ENCODE peak calls at places on chromosomes 6 and 20, in ten cellular contexts. J, T, H, W, X, U, M, V, I and N are unnamed samples.

GRCh38 chr6:25175216-25175615 is 104.0 kb upstream of the CARMIL1 start:
- DNase-seq in H (no peak), T (no peak), W (peak; percentile 76), I (peak; percentile 36), M (no peak), J (no peak), V (no peak), U (no peak), X (no peak), N (peak; percentile 66)

GRCh38 chr6:136129365-136129764 is 120.7 kb downstream of the MTFR2 start:
- DNase-seq in I (no peak), H (no peak), T (no peak), J (no peak), V (no peak), U (no peak), X (no peak), W (peak; percentile 40), M (no peak), N (no peak)

GRCh38 chr6:11323666-11324452 is 91.4 kb upstream of the NEDD9 start:
- DNase-seq in I (no peak), X (no peak), T (no peak), H (peak; percentile 5), J (no peak), U (no peak), W (no peak), M (peak; percentile 63), V (no peak), N (no peak)

GRCh38 chr20:45433316-45433715 is 17.4 kb downstream of the PIGT start:
- DNase-seq in V (no peak), H (no peak), U (no peak), W (peak; percentile 68), J (peak; percentile 56), T (no peak), M (peak; percentile 64), X (no peak), I (no peak), N (no peak)

GRCh38 chr20:23541330-23541729 is 27.0 kb downstream of the CST9L start:
- DNase-seq in W (no peak), M (no peak), V (no peak), H (no peak), X (no peak), U (no peak), J (no peak), T (no peak), I (no peak), N (no peak)

GRCh38 chr6:32982084-32982701 is 13.8 kb downstream of the BRD2 start:
- DNase-seq in I (peak; percentile 75), M (no peak), U (peak; percentile 50), X (no peak), J (peak; percentile 41), V (no peak), H (no peak), W (no peak), T (no peak), N (no peak)

GRCh38 chr6:134602123-134602522 is 284.2 kb upstream of the SGK1 start:
- DNase-seq in H (no peak), J (no peak), X (no peak), V (no peak), I (no peak), U (no peak), M (no peak), W (no peak), T (no peak), N (no peak)

GRCh38 chr6:42123379-42124103 is 18.9 kb downstream of the C6orf132 start:
- DNase-seq in U (no peak), J (no peak), X (no peak), I (no peak), M (no peak), V (no peak), T (no peak), W (no peak), H (no peak), N (no peak)

GRCh38 chr6:126824226-126824625 is 294.2 kb upstream of the RSPO3 start:
- DNase-seq in W (no peak), U (no peak), J (no peak), T (no peak), M (no peak), I (no peak), X (no peak), H (no peak), V (no peak), N (no peak)

GRCh38 chr6:27617046-27617687 is 144.3 kb upstream of the ZNF184 start:
- DNase-seq in U (no peak), I (no peak), T (no peak), J (peak; percentile 50), M (no peak), H (no peak), X (no peak), W (peak; percentile 43), V (no peak), N (no peak)

GRCh38 chr6:11705069-11705468 is 73.5 kb downstream of the ADTRP start:
- DNase-seq in X (no peak), M (no peak), T (peak; percentile 27), V (no peak), H (no peak), W (no peak), I (no peak), J (no peak), U (no peak), N (no peak)

GRCh38 chr6:27505209-27506027 is 32.5 kb upstream of the ZNF184 start:
- DNase-seq in J (peak; percentile 46), W (peak; percentile 16), X (no peak), U (peak; percentile 75), H (no peak), V (peak; percentile 51), M (no peak), I (no peak), T (peak; percentile 41), N (no peak)

GRCh38 chr6:164928041-164928321 is 381.4 kb downstream of the C6orf118 start:
- DNase-seq in X (no peak), H (no peak), T (no peak), W (no peak), U (no peak), J (peak; percentile 10), V (no peak), I (no peak), M (no peak), N (no peak)

GRCh38 chr20:57313951-57314350 is 15.7 kb upstream of the SPO11 start:
- DNase-seq in H (no peak), T (no peak), W (no peak), X (no peak), M (no peak), V (no peak), U (no peak), J (no peak), I (no peak), N (no peak)

GRCh38 chr6:111087106-111087835 is at the start of gene SLC16A10:
- DNase-seq in V (peak; percentile 80), J (peak; percentile 33), X (peak; percentile 59), I (peak; percentile 60), T (peak; percentile 84), H (no peak), M (peak; percentile 87), U (peak; percentile 77), W (peak; percentile 7), N (no peak)

GRCh38 chr6:138432063-138432356 is 28.0 kb downstream of the HEBP2 start:
- DNase-seq in M (no peak), J (no peak), H (no peak), V (no peak), X (no peak), W (no peak), T (no peak), I (no peak), U (no peak), N (no peak)

GRCh38 chr6:109260126-109260525 is 122.1 kb downstream of the CD164 start:
- DNase-seq in V (no peak), J (peak; percentile 70), H (no peak), X (no peak), U (no peak), W (no peak), M (no peak), I (no peak), T (no peak), N (no peak)

GRCh38 chr6:160733045-160733646 is 31.1 kb downstream of the PLG start:
- DNase-seq in W (peak; percentile 62), T (peak; percentile 55), V (peak; percentile 15), X (peak; percentile 24), H (no peak), I (peak; percentile 22), J (peak; percentile 76), U (peak; percentile 57), M (no peak), N (no peak)

GRCh38 chr20:2150660-2151059 is 49.0 kb downstream of the STK35 start:
- DNase-seq in H (no peak), W (no peak), V (no peak), M (no peak), J (no peak), U (no peak), T (no peak), I (no peak), X (no peak), N (no peak)

GRCh38 chr20:48626226-48626937 is 201.4 kb downstream of the PREX1 start:
- DNase-seq in V (no peak), J (no peak), X (no peak), H (no peak), T (no peak), I (no peak), W (no peak), U (no peak), M (no peak), N (peak; percentile 15)

GRCh38 chr20:53622247-53623114 is 28.8 kb upstream of the ZNF217 start:
- DNase-seq in M (no peak), X (no peak), H (no peak), T (peak; percentile 50), U (no peak), W (no peak), J (no peak), I (no peak), V (no peak), N (no peak)

GRCh38 chr20:56202493-56203077 is 45.9 kb upstream of the MC3R start:
- DNase-seq in W (peak; percentile 1), I (no peak), J (peak; percentile 55), V (no peak), U (no peak), X (no peak), M (no peak), T (no peak), H (no peak), N (no peak)

GRCh38 chr20:17850674-17851006 is 118.0 kb downstream of the SNX5 start:
- DNase-seq in U (no peak), W (no peak), X (no peak), M (no peak), J (no peak), T (no peak), I (no peak), H (no peak), V (no peak), N (no peak)

GRCh38 chr6:117469356-117469755 is 13.1 kb upstream of the DCBLD1 start:
- DNase-seq in T (peak; percentile 54), J (no peak), W (no peak), H (no peak), I (no peak), V (no peak), X (no peak), U (no peak), M (no peak), N (no peak)

GRCh38 chr6:160692369-160692959 is 9.6 kb upstream of the PLG start:
- DNase-seq in W (no peak), U (no peak), I (no peak), H (no peak), M (no peak), V (no peak), T (no peak), J (peak; percentile 4), X (no peak), N (no peak)

GRCh38 chr6:15374119-15374518 is 128.2 kb downstream of the JARID2 start:
- DNase-seq in T (no peak), H (no peak), W (no peak), J (no peak), U (no peak), M (no peak), X (no peak), I (no peak), V (no peak), N (no peak)

GRCh38 chr6:105170066-105170465 is 9.7 kb downstream of the POPDC3 start:
- DNase-seq in J (peak; percentile 64), W (no peak), V (no peak), I (no peak), H (no peak), U (no peak), M (no peak), T (no peak), X (no peak), N (no peak)

GRCh38 chr6:50185006-50185405 is 135.3 kb upstream of the DEFB112 start:
- DNase-seq in J (no peak), H (no peak), W (no peak), I (no peak), M (no peak), V (no peak), X (no peak), T (no peak), U (no peak), N (no peak)